ENCODE peak calls at places on chromosomes 1 and 21, in seven cellular contexts. P, J, N, S, C, F and T are unnamed samples. For H3K4me1, the result is how much of the 10 kb centered on the place peaks cover.

GRCh38 chr1:87916965-87917364 is 588.3 kb downstream of the LMO4 start:
- DNase-seq in P (no peak), J (no peak), N (no peak), S (no peak), C (no peak), F (no peak), T (no peak)

GRCh38 chr1:228005511-228006033 is 1.2 kb upstream of the WNT3A start:
- DNase-seq in P (no peak), J (no peak), N (no peak), S (no peak), C (peak), F (no peak), T (no peak)

GRCh38 chr1:193013005-193013404 is 46.2 kb downstream of the UCHL5 start:
- DNase-seq in P (no peak), J (no peak), N (no peak), S (no peak), C (no peak), F (no peak), T (no peak)

GRCh38 chr1:21175670-21176581 is 771 bp downstream of the EIF4G3 start:
- DNase-seq in P (peak), J (peak), N (peak), S (peak), C (no peak), F (peak), T (no peak)

GRCh38 chr1:147719029-147719703 is 41.2 kb downstream of the GJA5 start:
- DNase-seq in P (no peak), J (no peak), N (no peak), S (no peak), C (no peak), F (no peak), T (no peak)

GRCh38 chr21:16473965-16474364 is 744.2 kb downstream of the USP25 start:
- DNase-seq in P (no peak), J (no peak), N (no peak), S (no peak), C (no peak), F (no peak), T (no peak)

GRCh38 chr21:42313501-42313969 is 1.7 kb downstream of the TFF3 start:
- DNase-seq in P (no peak), J (no peak), N (peak), S (no peak), C (no peak), F (no peak), T (no peak)

GRCh38 chr21:29330797-29331196 is 32.1 kb downstream of the BACH1 start:
- DNase-seq in P (no peak), J (no peak), N (no peak), S (no peak), C (no peak), F (no peak), T (no peak)

GRCh38 chr1:115557715-115558114 is 84.1 kb upstream of the VANGL1 start:
- DNase-seq in P (no peak), J (no peak), N (no peak), S (no peak), C (no peak), F (no peak), T (no peak)

GRCh38 chr1:7218210-7218832 is 433.1 kb downstream of the CAMTA1 start:
- DNase-seq in P (peak), J (no peak), N (peak), S (peak), C (peak), F (no peak), T (no peak)

GRCh38 chr1:67464058-67464457 is 33.9 kb upstream of the SERBP1 start:
- DNase-seq in P (no peak), J (no peak), N (no peak), S (no peak), C (no peak), F (no peak), T (no peak)

GRCh38 chr1:202122639-202123335 is at the start of gene GPR37L1:
- DNase-seq in P (no peak), J (no peak), N (peak), S (no peak), C (no peak), F (peak), T (peak)

GRCh38 chr1:231421616-231421970 is 494 bp downstream of the EGLN1 start:
- DNase-seq in P (no peak), J (peak), N (no peak), S (no peak), C (no peak), F (no peak), T (peak)

GRCh38 chr1:230749150-230749549 is 2.0 kb downstream of the CAPN9 start:
- DNase-seq in P (no peak), J (no peak), N (no peak), S (no peak), C (no peak), F (no peak), T (no peak)

GRCh38 chr1:223628233-223628632 is 37.3 kb downstream of the CAPN8 start:
- DNase-seq in P (peak), J (peak), N (peak), S (peak), C (no peak), F (peak), T (peak)

GRCh38 chr1:201905234-201905890 is 16.7 kb downstream of the SHISA4 start:
- DNase-seq in P (no peak), J (no peak), N (no peak), S (no peak), C (no peak), F (no peak), T (no peak)

GRCh38 chr21:17264182-17264581 is 248.7 kb upstream of the CXADR start:
- DNase-seq in P (no peak), J (no peak), N (no peak), S (no peak), C (no peak), F (no peak), T (no peak)

GRCh38 chr1:28935293-28935692 is 20.9 kb downstream of the EPB41 start:
- DNase-seq in P (no peak), J (no peak), N (no peak), S (no peak), C (no peak), F (no peak), T (no peak)

GRCh38 chr1:172726740-172727139 is 67.8 kb downstream of the FASLG start:
- DNase-seq in P (no peak), J (no peak), N (no peak), S (no peak), C (no peak), F (no peak), T (no peak)

GRCh38 chr1:78095618-78096416 is 50.1 kb downstream of the GIPC2 start:
- DNase-seq in P (no peak), J (no peak), N (no peak), S (no peak), C (no peak), F (no peak), T (no peak)

GRCh38 chr21:45836268-45836655 is 145.3 kb upstream of the COL6A1 start:
- DNase-seq in P (no peak), J (no peak), N (peak), S (no peak), C (no peak), F (no peak), T (no peak)

DNA sequence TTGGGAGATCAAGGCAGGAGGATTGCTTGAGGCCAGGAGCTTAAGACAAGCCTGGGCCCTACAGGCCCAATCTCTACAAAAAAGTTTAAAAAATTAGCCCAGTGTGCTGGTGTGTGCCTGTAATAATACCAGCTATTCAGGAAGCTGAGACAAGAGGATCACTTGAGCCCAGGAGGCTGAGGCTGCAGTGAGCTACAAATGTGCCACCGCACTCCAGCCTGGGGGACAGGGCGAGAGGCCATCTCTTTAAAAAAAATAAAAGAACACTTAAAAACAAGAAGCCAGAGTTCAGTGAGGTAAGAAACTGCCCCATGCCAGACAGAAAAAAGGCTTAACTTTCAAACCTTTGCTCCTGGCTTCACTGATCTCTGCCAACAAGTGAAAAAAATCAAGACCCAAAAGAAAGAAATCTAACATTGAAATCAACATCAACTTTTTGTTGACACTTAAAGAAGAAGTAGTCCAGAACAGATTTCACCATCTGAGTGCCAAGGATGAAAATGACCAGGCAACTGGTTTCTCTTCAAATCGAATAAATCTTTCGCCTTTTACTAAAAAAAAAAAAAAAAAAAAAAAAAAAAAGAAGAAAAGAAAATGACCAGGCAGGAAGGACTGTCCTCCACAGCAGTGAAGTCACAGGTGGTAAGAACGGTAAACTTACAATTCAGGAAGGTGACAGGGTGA is 51.2 kb downstream of the SLC45A1 start:
- DNase-seq in P (no peak), J (no peak), N (no peak), S (no peak), C (no peak), F (no peak), T (peak)
- H3K4me1 ChIP-seq in P (under half), J (half or more), N (under half), S (under half), C (half or more), F (half or more), T (half or more)

DNA sequence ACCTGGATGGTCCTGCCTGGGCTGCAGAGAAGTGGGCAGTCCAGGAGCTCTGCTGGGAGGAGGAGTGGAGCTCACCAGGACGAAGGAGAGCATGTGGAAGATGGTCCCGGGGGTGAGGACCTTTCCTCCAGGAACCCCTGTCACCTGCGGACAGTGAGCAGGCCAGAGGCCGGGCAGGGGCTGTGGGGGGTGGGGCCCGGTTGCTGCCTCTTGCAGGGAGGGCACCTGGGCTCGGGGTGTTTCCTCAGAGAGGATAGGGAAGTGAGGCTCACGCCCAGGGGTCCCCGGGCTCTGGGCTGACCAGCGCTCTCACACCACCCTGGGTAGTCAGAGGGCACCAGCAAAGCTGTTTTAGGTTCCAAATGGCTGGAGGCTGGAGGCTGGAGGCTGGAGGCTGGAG is 22.7 kb upstream of the PEX10 start:
- DNase-seq in P (no peak), J (no peak), N (no peak), S (no peak), C (no peak), F (no peak), T (no peak)
- H3K4me1 ChIP-seq in P (under half), J (under half), N (under half), S (under half), C (under half), F (under half), T (under half)

DNA sequence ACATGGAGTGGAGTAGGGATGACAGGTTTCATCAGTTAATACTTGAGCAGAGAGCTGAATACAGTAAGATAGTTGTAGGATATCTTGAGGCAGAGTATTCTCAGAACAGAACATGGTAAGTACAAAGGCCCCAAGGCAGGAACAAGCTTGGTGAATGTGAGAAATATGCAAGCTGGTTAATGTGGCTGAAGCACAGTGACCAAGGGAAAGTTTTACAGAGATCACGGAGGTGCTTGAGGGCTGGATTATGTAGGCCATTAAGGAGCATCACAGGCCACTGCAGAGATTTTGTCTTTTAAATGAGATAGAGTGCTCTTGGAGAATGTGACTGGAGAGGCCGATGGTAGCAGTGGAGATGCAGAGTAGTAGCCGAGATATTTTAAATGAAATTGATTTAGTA is 54.0 kb upstream of the BOLA1 start:
- DNase-seq in P (peak), J (no peak), N (peak), S (no peak), C (no peak), F (peak), T (no peak)
- H3K4me1 ChIP-seq in P (under half), J (half or more), N (under half), S (under half), C (under half), F (half or more), T (half or more)

DNA sequence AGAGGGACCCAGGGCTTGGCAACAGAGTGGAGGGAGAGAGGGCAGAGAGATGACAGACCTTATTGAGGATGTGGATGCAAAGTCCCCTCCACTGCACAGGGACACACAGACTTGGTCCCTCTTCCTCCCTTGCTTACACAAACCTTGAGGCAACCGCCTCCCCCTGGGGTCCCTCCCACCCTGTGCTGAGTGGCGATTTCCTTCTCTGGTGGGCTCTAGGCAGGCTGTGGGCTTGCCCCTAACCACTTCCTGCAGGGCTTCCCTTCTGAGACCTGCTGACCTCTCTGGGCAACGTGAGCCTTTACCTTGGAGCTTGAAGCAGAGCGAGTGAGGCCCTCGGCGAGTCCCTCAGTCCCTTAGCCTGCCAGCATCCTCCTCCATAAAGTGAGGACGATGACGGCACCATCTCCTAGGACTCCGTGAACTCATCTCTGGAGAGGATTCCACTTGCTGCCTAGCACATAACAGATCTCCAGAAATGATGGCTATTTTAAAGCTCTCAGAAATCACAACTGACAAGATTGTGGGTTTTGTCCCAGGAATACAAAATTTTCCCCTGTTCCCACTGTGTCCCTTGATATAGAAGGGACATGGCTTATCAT is 25.0 kb downstream of the KIAA1614 start:
- DNase-seq in P (no peak), J (no peak), N (no peak), S (no peak), C (no peak), F (no peak), T (no peak)
- H3K4me1 ChIP-seq in P (under half), J (under half), N (under half), S (under half), C (under half), F (under half), T (under half)

GRCh38 chr1:205631010-205631726 is 643 bp downstream of the ELK4 start:
- DNase-seq in P (peak), J (peak), N (peak), S (peak), C (peak), F (peak), T (peak)
- H3K4me1 ChIP-seq in P (under half), J (under half), N (under half), S (under half), C (under half), F (under half), T (under half)

GRCh38 chr1:9295884-9296283 is 3.2 kb downstream of the SPSB1 start:
- DNase-seq in P (no peak), J (no peak), N (no peak), S (no peak), C (no peak), F (peak), T (no peak)

GRCh38 chr1:9296850-9297249 is 4.2 kb downstream of the SPSB1 start:
- DNase-seq in P (no peak), J (no peak), N (no peak), S (no peak), C (no peak), F (no peak), T (peak)

GRCh38 chr1:9297831-9298230 is 5.1 kb downstream of the SPSB1 start:
- DNase-seq in P (no peak), J (no peak), N (no peak), S (no peak), C (no peak), F (no peak), T (no peak)

GRCh38 chr1:9300623-9301022 is 7.9 kb downstream of the SPSB1 start:
- DNase-seq in P (no peak), J (no peak), N (no peak), S (no peak), C (no peak), F (no peak), T (no peak)

GRCh38 chr1:9298282-9298681 is 5.6 kb downstream of the SPSB1 start:
- DNase-seq in P (no peak), J (no peak), N (no peak), S (no peak), C (no peak), F (no peak), T (no peak)
- H3K4me1 ChIP-seq in P (under half), J (half or more), N (under half), S (under half), C (half or more), F (under half), T (half or more)

GRCh38 chr1:94917251-94917650 is 9.7 kb downstream of the CNN3 start:
- DNase-seq in P (no peak), J (no peak), N (no peak), S (no peak), C (no peak), F (no peak), T (no peak)
- H3K4me1 ChIP-seq in P (under half), J (half or more), N (under half), S (under half), C (half or more), F (under half), T (half or more)

GRCh38 chr1:212607924-212608208 is 695 bp upstream of the ATF3 start:
- DNase-seq in P (no peak), J (no peak), N (no peak), S (no peak), C (no peak), F (no peak), T (no peak)
- H3K4me1 ChIP-seq in P (half or more), J (half or more), N (under half), S (under half), C (under half), F (under half), T (under half)